ENCODE peak calls at places on chromosomes 7 and 10, in eight cellular contexts. One of them, this sample, is unnamed.

GRCh38 chr10:73876971-73877370 is 2.6 kb upstream of the CAMK2G start:
- DNase-seq in SK-N-SH: no peak
- DNase-seq in HCT116: no peak
- DNase-seq in HL-60: no peak
- DNase-seq in GM23338: no peak
- DNase-seq in A549: no peak
- DNase-seq in Panc1: no peak
- DNase-seq in GM12878: no peak
- DNase-seq in this sample: no peak

GRCh38 chr10:96585726-96586418 is 940 bp downstream of the TM9SF3 start:
- DNase-seq in SK-N-SH: no peak
- DNase-seq in HCT116: no peak
- DNase-seq in HL-60: no peak
- DNase-seq in GM23338: peak; percentile 18
- DNase-seq in A549: no peak
- DNase-seq in Panc1: no peak
- DNase-seq in GM12878: no peak
- DNase-seq in this sample: no peak

GRCh38 chr7:139078399-139078798 is 31.1 kb downstream of the ZC3HAV1 start:
- DNase-seq in SK-N-SH: no peak
- DNase-seq in HCT116: no peak
- DNase-seq in HL-60: no peak
- DNase-seq in GM23338: no peak
- DNase-seq in A549: no peak
- DNase-seq in Panc1: no peak
- DNase-seq in GM12878: no peak
- DNase-seq in this sample: no peak

GRCh38 chr7:66255533-66256100 is 50.5 kb downstream of the TPST1 start:
- DNase-seq in SK-N-SH: no peak
- DNase-seq in HCT116: no peak
- DNase-seq in HL-60: no peak
- DNase-seq in GM23338: no peak
- DNase-seq in A549: no peak
- DNase-seq in Panc1: no peak
- DNase-seq in GM12878: no peak
- DNase-seq in this sample: no peak

GRCh38 chr7:134593530-134594392 is 44.9 kb downstream of the AKR1B15 start:
- DNase-seq in SK-N-SH: peak; percentile 10
- DNase-seq in HCT116: no peak
- DNase-seq in HL-60: peak; percentile 44
- DNase-seq in GM23338: no peak
- DNase-seq in A549: peak; percentile 98
- DNase-seq in Panc1: no peak
- DNase-seq in GM12878: no peak
- DNase-seq in this sample: peak; percentile 34

GRCh38 chr10:106615081-106615480 is 549.4 kb downstream of the SORCS1 start:
- DNase-seq in SK-N-SH: no peak
- DNase-seq in HCT116: no peak
- DNase-seq in HL-60: no peak
- DNase-seq in GM23338: peak; percentile 57
- DNase-seq in A549: no peak
- DNase-seq in Panc1: no peak
- DNase-seq in GM12878: no peak
- DNase-seq in this sample: no peak

GRCh38 chr7:96995406-96996110 is 9.8 kb upstream of the DLX6 start:
- DNase-seq in SK-N-SH: no peak
- DNase-seq in HCT116: no peak
- DNase-seq in HL-60: no peak
- DNase-seq in GM23338: no peak
- DNase-seq in A549: no peak
- DNase-seq in Panc1: no peak
- DNase-seq in GM12878: no peak
- DNase-seq in this sample: no peak

GRCh38 chr7:106018566-106019338 is 55.7 kb downstream of the CDHR3 start:
- DNase-seq in SK-N-SH: no peak
- DNase-seq in HCT116: no peak
- DNase-seq in HL-60: no peak
- DNase-seq in GM23338: no peak
- DNase-seq in A549: no peak
- DNase-seq in Panc1: no peak
- DNase-seq in GM12878: no peak
- DNase-seq in this sample: peak; percentile 91

GRCh38 chr10:18607503-18607902 is 43.9 kb downstream of the NSUN6 start:
- DNase-seq in SK-N-SH: peak; percentile 60
- DNase-seq in HCT116: peak; percentile 72
- DNase-seq in HL-60: no peak
- DNase-seq in GM23338: no peak
- DNase-seq in A549: peak; percentile 82
- DNase-seq in Panc1: no peak
- DNase-seq in GM12878: no peak
- DNase-seq in this sample: peak; percentile 54

GRCh38 chr10:132611026-132611910 is 73.7 kb downstream of the INPP5A start:
- DNase-seq in SK-N-SH: no peak
- DNase-seq in HCT116: no peak
- DNase-seq in HL-60: no peak
- DNase-seq in GM23338: no peak
- DNase-seq in A549: no peak
- DNase-seq in Panc1: no peak
- DNase-seq in GM12878: no peak
- DNase-seq in this sample: no peak

GRCh38 chr7:10838205-10838604 is 135.5 kb upstream of the PHF14 start:
- DNase-seq in SK-N-SH: no peak
- DNase-seq in HCT116: no peak
- DNase-seq in HL-60: no peak
- DNase-seq in GM23338: no peak
- DNase-seq in A549: no peak
- DNase-seq in Panc1: no peak
- DNase-seq in GM12878: no peak
- DNase-seq in this sample: no peak

GRCh38 chr10:121232494-121232893 is 365.8 kb downstream of the FGFR2 start:
- DNase-seq in SK-N-SH: no peak
- DNase-seq in HCT116: no peak
- DNase-seq in HL-60: no peak
- DNase-seq in GM23338: no peak
- DNase-seq in A549: no peak
- DNase-seq in Panc1: no peak
- DNase-seq in GM12878: no peak
- DNase-seq in this sample: no peak

GRCh38 chr7:157683251-157684156 is 346.7 kb downstream of the DNAJB6 start:
- DNase-seq in SK-N-SH: peak; percentile 38
- DNase-seq in HCT116: no peak
- DNase-seq in HL-60: no peak
- DNase-seq in GM23338: no peak
- DNase-seq in A549: no peak
- DNase-seq in Panc1: no peak
- DNase-seq in GM12878: no peak
- DNase-seq in this sample: no peak

GRCh38 chr7:157682946-157683239 is 346.1 kb downstream of the DNAJB6 start:
- DNase-seq in SK-N-SH: no peak
- DNase-seq in HCT116: no peak
- DNase-seq in HL-60: no peak
- DNase-seq in GM23338: no peak
- DNase-seq in A549: no peak
- DNase-seq in Panc1: no peak
- DNase-seq in GM12878: no peak
- DNase-seq in this sample: no peak

GRCh38 chr7:157684157-157684595 is 347.4 kb downstream of the DNAJB6 start:
- DNase-seq in SK-N-SH: peak; percentile 64
- DNase-seq in HCT116: no peak
- DNase-seq in HL-60: no peak
- DNase-seq in GM23338: peak; percentile 75
- DNase-seq in A549: no peak
- DNase-seq in Panc1: no peak
- DNase-seq in GM12878: no peak
- DNase-seq in this sample: no peak

GRCh38 chr7:157684596-157685429 is 348.0 kb downstream of the DNAJB6 start:
- DNase-seq in SK-N-SH: peak; percentile 42
- DNase-seq in HCT116: no peak
- DNase-seq in HL-60: no peak
- DNase-seq in GM23338: no peak
- DNase-seq in A549: no peak
- DNase-seq in Panc1: no peak
- DNase-seq in GM12878: no peak
- DNase-seq in this sample: no peak

DNA sequence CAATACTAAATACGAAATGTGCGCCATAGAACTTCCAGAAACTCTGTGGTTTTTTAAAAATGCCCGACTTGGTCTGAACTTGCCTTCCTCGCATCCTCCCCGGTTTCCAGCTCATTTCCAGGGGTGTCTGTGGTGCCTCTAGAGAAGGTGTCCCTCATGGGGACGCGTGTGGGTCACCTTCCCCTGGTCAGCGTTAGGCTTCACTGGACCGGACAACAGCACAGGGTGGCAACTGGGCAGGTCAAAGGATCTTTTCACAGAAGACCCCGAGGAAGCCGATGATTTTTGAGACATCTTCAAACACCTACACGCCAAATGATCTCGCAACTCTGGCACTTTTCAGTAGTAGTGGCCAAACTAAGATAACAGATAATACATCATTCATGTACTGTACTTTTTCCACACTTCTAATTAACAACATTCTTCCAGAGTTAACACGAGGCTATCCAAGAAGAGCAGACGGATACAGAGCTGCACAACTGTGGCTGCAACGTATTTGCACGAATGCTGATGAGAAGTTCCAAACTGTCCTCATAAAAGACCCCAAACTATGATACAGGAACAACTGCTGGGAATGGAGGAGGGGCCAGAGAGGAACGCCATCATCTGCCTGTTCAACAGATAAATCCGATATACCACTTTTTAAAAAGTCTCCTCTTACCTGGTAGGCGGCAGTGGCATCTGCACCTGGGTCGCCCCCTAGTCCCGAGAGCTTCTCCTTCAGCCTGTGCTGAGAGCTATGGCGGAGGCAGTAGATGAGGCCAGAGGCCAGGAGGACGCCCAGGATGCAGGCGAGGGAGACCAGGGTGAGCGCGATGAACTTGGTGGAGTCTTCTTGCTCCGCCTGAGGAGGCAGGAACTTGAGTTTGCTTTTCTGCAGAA is 345.5 kb downstream of the DNAJB6 start:
- DNase-seq in SK-N-SH: no peak
- DNase-seq in HCT116: no peak
- DNase-seq in HL-60: no peak
- DNase-seq in GM23338: no peak
- DNase-seq in A549: no peak
- DNase-seq in Panc1: no peak
- DNase-seq in GM12878: no peak
- DNase-seq in this sample: no peak
- TF ChIP-seq REST in SK-N-SH: no peak
- TF ChIP-seq REST in HCT116: no peak
- TF ChIP-seq REST in HL-60: no peak
- TF ChIP-seq REST in GM23338: no peak
- TF ChIP-seq REST in A549: no peak
- TF ChIP-seq REST in Panc1: no peak
- TF ChIP-seq REST in GM12878: no peak
- TF ChIP-seq REST in this sample: no peak

DNA sequence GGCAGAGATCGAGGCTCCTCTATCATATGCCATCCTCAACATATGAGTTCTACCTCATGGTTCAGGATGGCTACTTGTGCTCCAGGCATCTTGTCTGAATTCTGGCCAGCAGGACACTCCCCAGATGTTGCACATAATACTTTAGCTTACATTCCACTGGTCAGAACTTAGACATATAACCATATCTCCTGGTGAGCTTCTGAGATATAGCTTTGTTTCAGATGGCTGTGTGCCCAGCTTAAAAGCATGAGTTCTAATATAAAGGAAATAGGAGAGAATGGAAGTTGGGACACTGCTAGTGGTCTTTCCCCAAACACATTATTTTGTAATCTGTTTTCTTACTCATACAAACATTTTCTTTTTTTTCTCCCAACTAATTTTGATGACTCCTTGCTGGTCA is 50.8 kb upstream of the IFRD1 start:
- DNase-seq in SK-N-SH: no peak
- DNase-seq in HCT116: no peak
- DNase-seq in HL-60: no peak
- DNase-seq in GM23338: no peak
- DNase-seq in A549: no peak
- DNase-seq in Panc1: no peak
- DNase-seq in GM12878: no peak
- DNase-seq in this sample: no peak
- TF ChIP-seq REST in SK-N-SH: no peak
- TF ChIP-seq REST in HCT116: no peak
- TF ChIP-seq REST in HL-60: no peak
- TF ChIP-seq REST in GM23338: no peak
- TF ChIP-seq REST in A549: no peak
- TF ChIP-seq REST in Panc1: no peak
- TF ChIP-seq REST in GM12878: no peak
- TF ChIP-seq REST in this sample: no peak

GRCh38 chr10:129785536-129785981 is 178.5 kb downstream of the EBF3 start:
- DNase-seq in SK-N-SH: no peak
- DNase-seq in HCT116: no peak
- DNase-seq in HL-60: peak; percentile 8
- DNase-seq in GM23338: no peak
- DNase-seq in A549: no peak
- DNase-seq in Panc1: no peak
- DNase-seq in GM12878: no peak
- DNase-seq in this sample: no peak
- TF ChIP-seq REST in SK-N-SH: no peak
- TF ChIP-seq REST in HCT116: no peak
- TF ChIP-seq REST in HL-60: no peak
- TF ChIP-seq REST in GM23338: no peak
- TF ChIP-seq REST in A549: no peak
- TF ChIP-seq REST in Panc1: no peak
- TF ChIP-seq REST in GM12878: no peak
- TF ChIP-seq REST in this sample: no peak

DNA sequence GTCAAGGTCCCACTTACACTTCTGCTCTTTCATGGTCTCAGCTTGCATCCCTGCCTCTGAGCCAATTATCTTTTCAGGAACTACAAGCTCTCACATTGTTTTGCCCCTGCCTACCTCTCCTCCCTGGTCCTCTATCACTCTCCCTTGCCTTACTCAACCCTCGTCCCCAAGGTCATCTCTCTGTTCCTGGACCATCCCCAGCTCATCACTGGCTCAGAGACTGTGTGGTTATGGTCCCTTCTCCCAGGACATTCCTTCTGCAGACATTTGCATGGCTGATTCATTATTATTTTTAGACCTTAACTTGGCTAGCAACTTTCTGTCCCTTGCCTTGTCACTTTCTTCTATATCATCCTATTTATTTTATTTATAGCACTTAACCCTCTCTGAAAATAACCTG is 17.8 kb upstream of the GPAM start:
- DNase-seq in SK-N-SH: no peak
- DNase-seq in HCT116: no peak
- DNase-seq in HL-60: no peak
- DNase-seq in GM23338: no peak
- DNase-seq in A549: no peak
- DNase-seq in Panc1: no peak
- DNase-seq in GM12878: no peak
- DNase-seq in this sample: no peak
- TF ChIP-seq REST in SK-N-SH: no peak
- TF ChIP-seq REST in HCT116: no peak
- TF ChIP-seq REST in HL-60: no peak
- TF ChIP-seq REST in GM23338: no peak
- TF ChIP-seq REST in A549: no peak
- TF ChIP-seq REST in Panc1: no peak
- TF ChIP-seq REST in GM12878: no peak
- TF ChIP-seq REST in this sample: no peak

GRCh38 chr7:122790558-122790957 is 87.8 kb upstream of the RNF148 start:
- DNase-seq in SK-N-SH: no peak
- DNase-seq in HCT116: no peak
- DNase-seq in HL-60: no peak
- DNase-seq in GM23338: no peak
- DNase-seq in A549: no peak
- DNase-seq in Panc1: no peak
- DNase-seq in GM12878: no peak
- DNase-seq in this sample: no peak
- TF ChIP-seq REST in SK-N-SH: no peak
- TF ChIP-seq REST in HCT116: no peak
- TF ChIP-seq REST in HL-60: no peak
- TF ChIP-seq REST in GM23338: no peak
- TF ChIP-seq REST in A549: no peak
- TF ChIP-seq REST in Panc1: no peak
- TF ChIP-seq REST in GM12878: no peak
- TF ChIP-seq REST in this sample: no peak